ENCODE peak calls at places on chromosomes 7 and 10, in five cellular contexts. I is non-pigmented ciliary epithelial cell; J is MCF 10A; K is NT2/D1; M is stimulated activated CD4-positive, alpha-beta T cell treated with anti-CD3 and anti-CD28 coated beads, Interleukin-1b, Interleukin-23, amount 100 ng/mL, for 1 hour. G is an unnamed sample.

GRCh38 chr7:41367967-41368882 is 334.7 kb downstream of the INHBA start:
- DNase-seq in K (no peak), J (no peak), I (no peak), M (no peak), G (peak)

GRCh38 chr7:96061844-96062243 is 260.1 kb downstream of the SLC25A13 start:
- DNase-seq in I (no peak), M (no peak), K (no peak), J (peak), G (no peak)

GRCh38 chr7:150738092-150739044 is 1.1 kb downstream of the GIMAP5 start:
- DNase-seq in I (no peak), J (peak), M (no peak), K (no peak), G (peak)

GRCh38 chr10:33052476-33052875 is 94.4 kb upstream of the ITGB1 start:
- DNase-seq in M (no peak), I (no peak), K (no peak), J (no peak), G (no peak)

GRCh38 chr10:130027716-130028464 is 63.8 kb upstream of the EBF3 start:
- DNase-seq in K (no peak), J (peak), I (no peak), M (no peak), G (peak)

GRCh38 chr10:46216836-46217748 is 69.7 kb upstream of the ANTXRL start:
- DNase-seq in J (peak), I (no peak), M (no peak), K (no peak), G (peak)

GRCh38 chr7:17991866-17992648 is 35.6 kb downstream of the PRPS1L1 start:
- DNase-seq in J (no peak), M (no peak), I (no peak), K (peak), G (peak)

GRCh38 chr10:125294109-125294508 is 133.7 kb upstream of the CTBP2 start:
- DNase-seq in K (no peak), I (no peak), J (no peak), M (no peak), G (no peak)

GRCh38 chr7:85004402-85004801 is 182.5 kb downstream of the SEMA3D start:
- DNase-seq in K (no peak), J (no peak), M (no peak), I (no peak), G (peak)

GRCh38 chr7:129271500-129272355 is 46.9 kb downstream of the AHCYL2 start:
- DNase-seq in M (peak), K (peak), J (peak), I (peak), G (peak)